ENCODE peak calls at places on chromosomes 16 and 17, in six cellular contexts. A is NCI-H1105 treated with DMSO at 0.1 percent for 48 hours; Z is stimulated activated CD8-positive, alpha-beta memory T cell treated with anti-CD3 and anti-CD28 coated beads, Interleukin-2, amount 100 ng/mL, for 1 hour; H is NCI-H1092; S is frontal cortex; D is A549. C is an unnamed sample.

GRCh38 chr17:68289936-68290267 is 1.0 kb downstream of the SLC16A6 start:
- DNase-seq in H (no peak), Z (no peak), S (no peak), D (no peak), A (no peak), C (no peak)

GRCh38 chr17:82350182-82351030 is 8.6 kb upstream of the TEX19 start:
- DNase-seq in Z (no peak), D (no peak), S (no peak), H (no peak), A (no peak), C (no peak)

GRCh38 chr17:81029859-81030258 is 5.1 kb upstream of the BAIAP2 start:
- DNase-seq in D (no peak), H (no peak), A (no peak), Z (no peak), S (no peak), C (no peak)

GRCh38 chr16:23388786-23389185 is 64.2 kb downstream of the COG7 start:
- DNase-seq in D (no peak), Z (no peak), A (no peak), S (no peak), H (no peak), C (no peak)

GRCh38 chr17:57889892-57890856 is 40.3 kb upstream of the MRPS23 start:
- DNase-seq in Z (no peak), D (peak), A (no peak), S (no peak), H (no peak), C (no peak)

GRCh38 chr16:30368122-30368791 is 2.0 kb downstream of the TBC1D10B start:
- DNase-seq in A (no peak), H (no peak), Z (no peak), D (no peak), S (no peak), C (no peak)

GRCh38 chr17:18141210-18141803 is 32.8 kb downstream of the MYO15A start:
- DNase-seq in A (peak), H (peak), Z (no peak), D (peak), S (peak), C (peak)

GRCh38 chr17:64024781-64025731 is 4.6 kb upstream of the ICAM2 start:
- DNase-seq in D (no peak), A (no peak), H (no peak), S (no peak), Z (no peak), C (no peak)

GRCh38 chr16:50301626-50302471 is 35.5 kb downstream of the ADCY7 start:
- DNase-seq in A (no peak), S (no peak), D (peak), Z (no peak), H (no peak), C (no peak)

GRCh38 chr17:6936370-6937028 is 59.4 kb upstream of the ALOX12 start:
- DNase-seq in H (no peak), D (no peak), Z (no peak), S (peak), A (no peak), C (no peak)

GRCh38 chr16:69073181-69073669 is 32.2 kb upstream of the HAS3 start:
- DNase-seq in H (no peak), S (no peak), A (no peak), D (peak), Z (no peak), C (no peak)